ENCODE peak calls at places on chromosomes 4 and X, in eight cellular contexts. Q is WTC11; W is 8988T; J is amniotic epithelial cell; Z is stimulated activated naive CD8-positive, alpha-beta T cell treated with anti-CD3 and anti-CD28 coated beads, Interleukin-15, amount 100 ng/mL, for 72 hours; F is anterior cingulate cortex; H is stimulated activated CD4-positive, alpha-beta T cell treated with anti-CD3 and anti-CD28 coated beads, Interleukin-12 subunit alpha, Interleukin-12 subunit beta, amount 100 ng/mL, for 48 hours; C is HuH-7.5. E is an unnamed sample.

GRCh38 chr4:113141901-113142346 is 92.5 kb downstream of the ANK2 start:
- DNase-seq in Z (no peak), Q (no peak), J (peak), H (no peak), F (peak), W (no peak), C (peak), E (peak)

GRCh38 chr4:112130903-112131302 is 14.4 kb upstream of the FAM241A start:
- DNase-seq in H (no peak), F (no peak), C (no peak), W (no peak), Z (no peak), J (no peak), Q (peak), E (no peak)

GRCh38 chr4:163063891-163064290 is 102.8 kb downstream of the NAF1 start:
- DNase-seq in F (no peak), J (no peak), Z (no peak), H (no peak), Q (no peak), W (no peak), C (no peak), E (peak)

GRCh38 chr4:80137631-80138030 is 59.7 kb upstream of the PRDM8 start:
- DNase-seq in Q (no peak), F (no peak), W (no peak), Z (no peak), H (no peak), J (no peak), C (no peak), E (no peak)

GRCh38 chrX:104854188-104854587 is 288.2 kb downstream of the IL1RAPL2 start:
- DNase-seq in Q (no peak), C (no peak), F (no peak), Z (no peak), W (no peak), J (peak), H (no peak), E (peak)

GRCh38 chrX:41512394-41512793 is 65.3 kb downstream of the NYX start:
- DNase-seq in Q (no peak), W (no peak), F (no peak), J (no peak), C (no peak), Z (peak), H (no peak), E (no peak)

GRCh38 chr4:56049428-56050212 is 100.9 kb downstream of the CEP135 start:
- DNase-seq in H (no peak), J (peak), Q (peak), Z (peak), W (peak), C (peak), F (peak), E (peak)

GRCh38 chr4:146334862-146335449 is 120.6 kb downstream of the REELD1 start:
- DNase-seq in J (no peak), C (no peak), W (no peak), H (no peak), F (no peak), Z (no peak), Q (no peak), E (no peak)

GRCh38 chr4:8329859-8330761 is 60.6 kb downstream of the HTRA3 start:
- DNase-seq in Q (no peak), W (no peak), Z (no peak), J (no peak), H (no peak), F (no peak), C (no peak), E (no peak)

GRCh38 chrX:17032351-17032750 is 85.9 kb downstream of the REPS2 start:
- DNase-seq in C (no peak), W (no peak), Q (no peak), F (no peak), H (no peak), J (peak), Z (no peak), E (peak)

GRCh38 chr4:143254479-143255216 is 69.9 kb downstream of the USP38 start:
- DNase-seq in J (no peak), Z (no peak), Q (peak), F (no peak), C (no peak), W (no peak), H (no peak), E (no peak)

GRCh38 chrX:133660356-133660755 is 245.1 kb upstream of the GPC4 start:
- DNase-seq in Q (no peak), H (no peak), Z (no peak), F (no peak), J (no peak), C (no peak), W (no peak), E (peak)

GRCh38 chr4:6225469-6225868 is 25.1 kb upstream of the JAKMIP1 start:
- DNase-seq in F (no peak), W (no peak), Z (no peak), C (peak), J (peak), H (no peak), Q (peak), E (peak)

E was measured in fibroblast of pulmonary artery.